ENCODE peak calls at places on chromosomes 11 and 22, in six cellular contexts. X is transverse colon, O is glutamatergic neuron, D is epithelial cell of esophagus, R is hypothalamus, K is AG09309. U is an unnamed sample.

GRCh38 chr11:70517996-70518907 is 119.9 kb downstream of the CTTN start:
- DNase-seq in X (no peak), D (peak), K (peak), R (no peak), O (no peak), U (no peak)

GRCh38 chr11:26649884-26650283 is 72.0 kb downstream of the SLC5A12 start:
- DNase-seq in X (peak), R (peak), K (peak), D (peak), O (peak), U (peak)

GRCh38 chr22:48871176-48871840 is 956.4 kb downstream of the BRD1 start:
- DNase-seq in R (no peak), K (no peak), D (no peak), O (no peak), X (no peak), U (no peak)

GRCh38 chr22:50206599-50206998 is 5.8 kb downstream of the SELENOO start:
- DNase-seq in D (peak), R (peak), X (peak), O (no peak), K (no peak), U (peak)

GRCh38 chr11:48034926-48035876 is 54.8 kb downstream of the PTPRJ start:
- DNase-seq in K (no peak), O (no peak), X (peak), R (peak), D (peak), U (peak)

GRCh38 chr22:37464181-37464580 is 22.0 kb downstream of the MFNG start:
- DNase-seq in X (peak), D (no peak), O (no peak), K (no peak), R (no peak), U (peak)

GRCh38 chr11:56842829-56843794 is 94.6 kb upstream of the OR9G4 start:
- DNase-seq in O (no peak), X (no peak), K (no peak), R (no peak), D (peak), U (no peak)

GRCh38 chr11:106202935-106203620 is 125.6 kb downstream of the AASDHPPT start:
- DNase-seq in X (no peak), D (no peak), R (no peak), O (no peak), K (no peak), U (no peak)

GRCh38 chr11:10139656-10140055 is 154.4 kb downstream of the SBF2 start:
- DNase-seq in K (peak), R (no peak), X (no peak), O (no peak), D (peak), U (no peak)

GRCh38 chr11:60993611-60994010 is 22.1 kb downstream of the CD6 start:
- DNase-seq in X (no peak), O (no peak), K (no peak), R (no peak), D (no peak), U (no peak)

GRCh38 chr22:45598596-45599217 is 72.9 kb upstream of the ATXN10 start:
- DNase-seq in R (no peak), K (no peak), D (no peak), O (peak), X (no peak), U (no peak)

GRCh38 chr11:76415073-76415472 is 29.7 kb upstream of the EMSY start:
- DNase-seq in D (no peak), O (no peak), X (no peak), K (no peak), R (no peak), U (peak)

GRCh38 chr22:19932367-19933206 is 9.0 kb upstream of the COMT start:
- DNase-seq in O (no peak), K (no peak), D (no peak), X (no peak), R (no peak), U (no peak)

GRCh38 chr11:37972691-37973090 is 1374.7 kb upstream of the RAG2 start:
- DNase-seq in D (peak), X (no peak), O (no peak), K (no peak), R (no peak), U (no peak)

GRCh38 chr22:36790648-36791047 is 14.7 kb upstream of the IFT27 start:
- DNase-seq in R (no peak), D (no peak), X (no peak), K (no peak), O (no peak), U (no peak)

GRCh38 chr11:18419040-18419439 is 6.9 kb downstream of the LDHC start:
- DNase-seq in X (no peak), K (no peak), R (no peak), D (no peak), O (no peak), U (no peak)

GRCh38 chr22:42360348-42360747 is 71.9 kb downstream of the NFAM1 start:
- DNase-seq in O (no peak), X (no peak), R (no peak), D (no peak), K (no peak), U (no peak)

GRCh38 chr22:50683086-50683993 is 10.7 kb downstream of the SHANK3 start:
- DNase-seq in O (peak), D (no peak), R (no peak), X (no peak), K (no peak), U (no peak)

GRCh38 chr11:270451-271208 is 7.6 kb upstream of the NLRP6 start:
- DNase-seq in K (no peak), O (no peak), R (no peak), X (no peak), D (no peak), U (no peak)

U was measured in Karpas-422.